ENCODE peak calls at places on chromosomes 12 and 14, in six cellular contexts. One of them, this sample, is unnamed.
A peak's percentile ranks its signal among the peaks of the same experiment; 100 is the strongest.

GRCh38 chr12:51012570-51013236 is 13.5 kb downstream of the SLC11A2 start:
- DNase-seq in AG10803: no peak
- DNase-seq in fibroblast of the aortic adventitia: peak; percentile 14
- DNase-seq in HFF-Myc: no peak
- DNase-seq in mucosa of descending colon: no peak
- DNase-seq in stimulated activated CD8-positive, alpha-beta memory T cell treated with anti-CD3 and anti-CD28 coated beads, Interleukin-4, amount 100 ng/mL, for 24 hours: no peak
- DNase-seq in this sample: no peak

GRCh38 chr14:103058209-103059055 is 1.1 kb upstream of the CDC42BPB start:
- DNase-seq in AG10803: peak; percentile 11
- DNase-seq in fibroblast of the aortic adventitia: no peak
- DNase-seq in HFF-Myc: no peak
- DNase-seq in mucosa of descending colon: no peak
- DNase-seq in stimulated activated CD8-positive, alpha-beta memory T cell treated with anti-CD3 and anti-CD28 coated beads, Interleukin-4, amount 100 ng/mL, for 24 hours: no peak
- DNase-seq in this sample: no peak

GRCh38 chr12:123076604-123077297 is 74.1 kb downstream of the PITPNM2 start:
- DNase-seq in AG10803: no peak
- DNase-seq in fibroblast of the aortic adventitia: no peak
- DNase-seq in HFF-Myc: no peak
- DNase-seq in mucosa of descending colon: no peak
- DNase-seq in stimulated activated CD8-positive, alpha-beta memory T cell treated with anti-CD3 and anti-CD28 coated beads, Interleukin-4, amount 100 ng/mL, for 24 hours: peak; percentile 21
- DNase-seq in this sample: peak; percentile 48

GRCh38 chr14:89214221-89214965 is 202.6 kb downstream of the FOXN3 start:
- DNase-seq in AG10803: peak; percentile 31
- DNase-seq in fibroblast of the aortic adventitia: no peak
- DNase-seq in HFF-Myc: no peak
- DNase-seq in mucosa of descending colon: peak; percentile 66
- DNase-seq in stimulated activated CD8-positive, alpha-beta memory T cell treated with anti-CD3 and anti-CD28 coated beads, Interleukin-4, amount 100 ng/mL, for 24 hours: no peak
- DNase-seq in this sample: no peak

GRCh38 chr14:73753887-73754880 is 40.0 kb upstream of the PNMA1 start:
- DNase-seq in AG10803: peak; percentile 63
- DNase-seq in fibroblast of the aortic adventitia: no peak
- DNase-seq in HFF-Myc: no peak
- DNase-seq in mucosa of descending colon: peak; percentile 72
- DNase-seq in stimulated activated CD8-positive, alpha-beta memory T cell treated with anti-CD3 and anti-CD28 coated beads, Interleukin-4, amount 100 ng/mL, for 24 hours: no peak
- DNase-seq in this sample: no peak

GRCh38 chr14:35883677-35884293 is 57.6 kb downstream of the BRMS1L start:
- DNase-seq in AG10803: peak; percentile 32
- DNase-seq in fibroblast of the aortic adventitia: peak; percentile 40
- DNase-seq in HFF-Myc: no peak
- DNase-seq in mucosa of descending colon: no peak
- DNase-seq in stimulated activated CD8-positive, alpha-beta memory T cell treated with anti-CD3 and anti-CD28 coated beads, Interleukin-4, amount 100 ng/mL, for 24 hours: no peak
- DNase-seq in this sample: no peak

GRCh38 chr14:91170504-91171121 is 56.7 kb downstream of the DGLUCY start:
- DNase-seq in AG10803: peak; percentile 24
- DNase-seq in fibroblast of the aortic adventitia: peak; percentile 71
- DNase-seq in HFF-Myc: no peak
- DNase-seq in mucosa of descending colon: no peak
- DNase-seq in stimulated activated CD8-positive, alpha-beta memory T cell treated with anti-CD3 and anti-CD28 coated beads, Interleukin-4, amount 100 ng/mL, for 24 hours: no peak
- DNase-seq in this sample: no peak

GRCh38 chr12:109680521-109681030 is 33.0 kb upstream of the FAM222A start:
- DNase-seq in AG10803: no peak
- DNase-seq in fibroblast of the aortic adventitia: no peak
- DNase-seq in HFF-Myc: no peak
- DNase-seq in mucosa of descending colon: no peak
- DNase-seq in stimulated activated CD8-positive, alpha-beta memory T cell treated with anti-CD3 and anti-CD28 coated beads, Interleukin-4, amount 100 ng/mL, for 24 hours: no peak
- DNase-seq in this sample: no peak

GRCh38 chr14:85813040-85813439 is 283.1 kb downstream of the FLRT2 start:
- DNase-seq in AG10803: no peak
- DNase-seq in fibroblast of the aortic adventitia: no peak
- DNase-seq in HFF-Myc: no peak
- DNase-seq in mucosa of descending colon: no peak
- DNase-seq in stimulated activated CD8-positive, alpha-beta memory T cell treated with anti-CD3 and anti-CD28 coated beads, Interleukin-4, amount 100 ng/mL, for 24 hours: no peak
- DNase-seq in this sample: no peak

GRCh38 chr12:47808049-47808448 is 11.7 kb downstream of the HDAC7 start:
- DNase-seq in AG10803: no peak
- DNase-seq in fibroblast of the aortic adventitia: no peak
- DNase-seq in HFF-Myc: no peak
- DNase-seq in mucosa of descending colon: peak; percentile 90
- DNase-seq in stimulated activated CD8-positive, alpha-beta memory T cell treated with anti-CD3 and anti-CD28 coated beads, Interleukin-4, amount 100 ng/mL, for 24 hours: peak; percentile 78
- DNase-seq in this sample: peak; percentile 88